ENCODE peak calls at places on chromosomes 11 and 22, in nine cellular contexts. A is small intestine, T is AG04450, X is lower lobe of right lung, U is epithelial cell of esophagus, Z is heart right ventricle, S is body of pancreas, Y is cardiac fibroblast, B is AG04449. M is an unnamed sample.

GRCh38 chr11:61516675-61517516 is 8.3 kb downstream of the LRRC10B start:
- DNase-seq in A (no peak), U (no peak), T (no peak), X (no peak), Z (no peak), B (no peak), Y (peak; percentile 28), S (no peak), M (peak; percentile 34)

GRCh38 chr22:38426628-38427027 is 28.4 kb downstream of the KCNJ4 start:
- DNase-seq in S (no peak), B (no peak), U (no peak), X (no peak), T (no peak), Y (no peak), A (no peak), Z (no peak), M (no peak)

GRCh38 chr22:26432619-26433311 is 3.7 kb downstream of the ASPHD2 start:
- DNase-seq in S (no peak), T (no peak), U (no peak), Y (no peak), A (no peak), B (no peak), X (no peak), Z (no peak), M (no peak)

GRCh38 chr11:2094354-2095197 is 44.6 kb downstream of the IGF2 start:
- DNase-seq in Z (no peak), T (no peak), B (no peak), A (no peak), S (no peak), X (no peak), Y (no peak), U (no peak), M (no peak)

GRCh38 chr22:47090591-47091240 is 328.3 kb downstream of the TBC1D22A start:
- DNase-seq in Z (no peak), T (peak; percentile 24), X (no peak), U (peak; percentile 26), B (no peak), A (peak; percentile 11), S (no peak), Y (peak; percentile 64), M (peak; percentile 67)

GRCh38 chr22:21681566-21682370 is 16.0 kb downstream of the PPIL2 start:
- DNase-seq in U (peak; percentile 14), T (no peak), X (no peak), B (no peak), A (no peak), Z (no peak), S (no peak), Y (no peak), M (no peak)

GRCh38 chr11:94511932-94512781 is at the start of gene C11orf97:
- DNase-seq in Z (peak; percentile 45), T (no peak), A (peak; percentile 44), X (peak; percentile 76), S (peak; percentile 79), Y (peak; percentile 41), B (no peak), U (peak; percentile 42), M (peak; percentile 48)

GRCh38 chr11:19459240-19459639 is 218.5 kb upstream of the E2F8 start:
- DNase-seq in X (no peak), S (no peak), U (no peak), Y (no peak), T (no peak), A (no peak), Z (no peak), B (no peak), M (no peak)

GRCh38 chr11:109668973-109669634 is 247.1 kb downstream of the C11orf87 start:
- DNase-seq in U (peak; percentile 85), X (no peak), T (no peak), Y (peak; percentile 2), S (peak; percentile 4), Z (no peak), B (no peak), A (no peak), M (peak; percentile 2)

GRCh38 chr11:82992219-82992618 is 79.5 kb downstream of the RAB30 start:
- DNase-seq in T (no peak), Z (peak; percentile 55), U (no peak), Y (peak; percentile 21), A (no peak), X (no peak), B (no peak), S (no peak), M (no peak)

GRCh38 chr11:102280237-102280833 is 36.9 kb upstream of the BIRC3 start:
- DNase-seq in X (no peak), T (no peak), Y (no peak), A (peak; percentile 45), Z (no peak), S (no peak), B (no peak), U (no peak), M (no peak)

GRCh38 chr11:34165786-34166557 is 60.5 kb downstream of the NAT10 start:
- DNase-seq in S (no peak), B (no peak), Z (peak; percentile 27), Y (peak; percentile 12), T (no peak), X (no peak), U (peak; percentile 72), A (no peak), M (no peak)

GRCh38 chr11:96335389-96335788 is 7.6 kb downstream of the MAML2 start:
- DNase-seq in B (no peak), X (no peak), S (no peak), Y (no peak), A (peak; percentile 7), T (no peak), U (no peak), Z (no peak), M (no peak)

GRCh38 chr11:118885831-118886571 is 2.3 kb downstream of the CXCR5 start:
- DNase-seq in X (no peak), S (no peak), B (no peak), A (no peak), U (no peak), Y (no peak), Z (no peak), T (no peak), M (no peak)

GRCh38 chr11:29256580-29256979 is 760.2 kb downstream of the KCNA4 start:
- DNase-seq in Y (no peak), X (no peak), Z (no peak), B (no peak), U (no peak), A (no peak), T (no peak), S (no peak), M (no peak)

GRCh38 chr11:11608783-11609232 is 13.0 kb downstream of the GALNT18 start:
- DNase-seq in S (no peak), U (peak; percentile 51), Z (no peak), T (no peak), X (no peak), B (no peak), Y (peak; percentile 19), A (no peak), M (peak; percentile 2)

GRCh38 chr11:19727246-19727645 is 14.6 kb downstream of the NAV2 start:
- DNase-seq in U (no peak), B (no peak), X (no peak), Z (peak; percentile 28), A (no peak), S (no peak), T (peak; percentile 44), Y (peak; percentile 86), M (peak; percentile 92)

DNA sequence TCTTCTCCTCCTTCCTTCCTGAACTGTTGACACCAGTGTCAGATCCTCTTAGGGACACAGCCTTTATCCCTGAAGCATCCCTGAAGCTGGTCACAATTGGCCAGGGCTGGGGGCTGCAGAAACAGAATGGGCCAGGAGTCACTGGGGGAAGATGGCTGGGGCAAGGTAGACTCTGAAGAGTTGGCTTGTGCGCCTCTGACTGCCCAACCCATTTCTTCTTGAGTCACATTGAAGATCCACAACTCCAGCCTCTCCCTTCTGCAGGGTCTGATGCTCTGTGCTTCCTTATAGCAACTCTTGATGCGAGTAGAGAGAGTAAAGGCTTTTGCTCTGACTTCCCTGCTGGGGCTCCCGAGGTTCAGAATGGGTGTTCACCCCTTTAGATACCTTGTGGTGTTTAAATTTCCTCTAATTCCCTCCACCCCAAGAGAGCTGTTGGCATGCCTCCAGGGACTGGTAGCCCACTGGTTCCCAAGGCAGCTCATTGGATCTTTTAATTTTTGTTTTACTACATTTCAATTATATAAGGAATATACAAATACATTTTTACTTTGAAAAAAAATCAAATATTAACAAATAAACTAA is 13.4 kb downstream of the PRDM11 start:
- DNase-seq in B (no peak), Z (no peak), Y (no peak), T (no peak), S (no peak), U (no peak), A (no peak), X (no peak), M (no peak)
- H3K4me3 ChIP-seq in B (no peak overlapping the region), Z (no peak overlapping the region), Y (no peak overlapping the region), T (no peak overlapping the region), S (no peak overlapping the region), U (no peak overlapping the region), A (no peak overlapping the region), X (no peak overlapping the region), M (no peak overlapping the region)

GRCh38 chr11:87035976-87036583 is 1.7 kb upstream of the TMEM135 start:
- DNase-seq in A (no peak), B (no peak), T (no peak), S (no peak), Z (no peak), X (no peak), U (no peak), Y (peak; percentile 11), M (no peak)

GRCh38 chr11:87030458-87031054 is 7.2 kb upstream of the TMEM135 start:
- DNase-seq in A (no peak), Z (no peak), S (no peak), X (no peak), B (no peak), U (no peak), T (no peak), Y (peak; percentile 8), M (peak; percentile 39)

GRCh38 chr11:87036756-87037449 is 831 bp upstream of the TMEM135 start:
- DNase-seq in T (no peak), Y (peak; percentile 8), X (no peak), S (peak; percentile 3), Z (no peak), U (peak; percentile 24), B (no peak), A (no peak), M (peak; percentile 17)

GRCh38 chr11:87031433-87032170 is 6.1 kb upstream of the TMEM135 start:
- DNase-seq in T (no peak), Y (no peak), A (no peak), Z (no peak), X (no peak), B (no peak), S (no peak), U (no peak), M (no peak)

GRCh38 chr11:87033561-87033960 is 4.2 kb upstream of the TMEM135 start:
- DNase-seq in T (no peak), U (no peak), X (no peak), Z (no peak), B (no peak), S (no peak), A (no peak), Y (no peak), M (no peak)
- H3K4me3 ChIP-seq in T (no peak overlapping the region), U (no peak overlapping the region), X (no peak overlapping the region), Z (no peak overlapping the region), B (no peak overlapping the region), S (no peak overlapping the region), A (no peak overlapping the region), Y (no peak overlapping the region), M (no peak overlapping the region)

GRCh38 chr11:31816467-31817053 is 5.4 kb upstream of the PAX6 start:
- DNase-seq in X (no peak), T (no peak), A (peak; percentile 75), U (no peak), B (no peak), Z (no peak), S (no peak), Y (no peak), M (no peak)
- H3K4me3 ChIP-seq in X (no peak overlapping the region), T (no peak overlapping the region), A (peak overlapping the region; percentile 16), U (no peak overlapping the region), B (peak overlapping the region; percentile 6), Z (peak overlapping the region; percentile 30), S (no peak overlapping the region), Y (no peak overlapping the region), M (no peak overlapping the region)

GRCh38 chr11:128824199-128825049 is 42.7 kb downstream of the KCNJ1 start:
- DNase-seq in S (no peak), T (no peak), Z (no peak), B (no peak), Y (peak; percentile 16), U (no peak), A (no peak), X (no peak), M (peak; percentile 24)
- H3K4me3 ChIP-seq in S (no peak overlapping the region), T (no peak overlapping the region), Z (peak overlapping the region; percentile 27), B (no peak overlapping the region), Y (no peak overlapping the region), U (no peak overlapping the region), A (no peak overlapping the region), X (peak overlapping the region; percentile 11), M (peak overlapping the region; percentile 47)